ENCODE peak calls at places on chromosomes 11 and 22, in seven cellular contexts. Z, R, M, C, F, B and H are unnamed samples.

GRCh38 chr22:44098966-44099530 is 74.9 kb downstream of the PARVB start:
- DNase-seq in Z (peak), R (no peak), M (peak), C (no peak), F (no peak), B (no peak), H (no peak)

GRCh38 chr11:9015677-9016076 is 11.9 kb upstream of the NRIP3 start:
- DNase-seq in Z (no peak), R (peak), M (peak), C (peak), F (peak), B (peak), H (peak)

GRCh38 chr11:14789879-14790484 is 102.0 kb downstream of the CYP2R1 start:
- DNase-seq in Z (no peak), R (peak), M (no peak), C (no peak), F (peak), B (no peak), H (no peak)

GRCh38 chr11:124938206-124938765 is 2.4 kb upstream of the HEPACAM start:
- DNase-seq in Z (no peak), R (no peak), M (no peak), C (no peak), F (no peak), B (no peak), H (no peak)

GRCh38 chr11:11611381-11611780 is 10.4 kb downstream of the GALNT18 start:
- DNase-seq in Z (no peak), R (no peak), M (no peak), C (no peak), F (no peak), B (no peak), H (no peak)

GRCh38 chr11:36155770-36156485 is 133.3 kb downstream of the COMMD9 start:
- DNase-seq in Z (no peak), R (peak), M (no peak), C (no peak), F (peak), B (no peak), H (no peak)

GRCh38 chr22:30253205-30253852 is 6.8 kb upstream of the LIF start:
- DNase-seq in Z (peak), R (peak), M (peak), C (no peak), F (peak), B (peak), H (no peak)

GRCh38 chr11:13260963-13261599 is 16.5 kb upstream of the BMAL1 start:
- DNase-seq in Z (no peak), R (peak), M (peak), C (no peak), F (peak), B (no peak), H (no peak)

GRCh38 chr11:113895367-113896155 is 9.0 kb upstream of the HTR3B start:
- DNase-seq in Z (peak), R (no peak), M (no peak), C (no peak), F (peak), B (no peak), H (no peak)

GRCh38 chr22:25702046-25702445 is 39.9 kb upstream of the MYO18B start:
- DNase-seq in Z (no peak), R (peak), M (no peak), C (no peak), F (peak), B (no peak), H (no peak)

GRCh38 chr11:128525411-128526243 is 61.7 kb downstream of the ETS1 start:
- DNase-seq in Z (no peak), R (no peak), M (no peak), C (no peak), F (peak), B (no peak), H (no peak)

GRCh38 chr22:31253949-31254348 is 38.3 kb downstream of the PIK3IP1 start:
- DNase-seq in Z (peak), R (no peak), M (peak), C (peak), F (no peak), B (peak), H (no peak)

GRCh38 chr11:11843233-11843632 is 1.5 kb downstream of the USP47 start:
- DNase-seq in Z (no peak), R (peak), M (no peak), C (no peak), F (peak), B (no peak), H (no peak)

GRCh38 chr22:40525250-40525884 is 111.2 kb downstream of the MRTFA start:
- DNase-seq in Z (no peak), R (peak), M (peak), C (no peak), F (no peak), B (peak), H (peak)

GRCh38 chr11:504994-505344 is 2.1 kb downstream of the RNH1 start:
- DNase-seq in Z (peak), R (no peak), M (no peak), C (no peak), F (no peak), B (no peak), H (no peak)

GRCh38 chr11:86477495-86478155 is 102.9 kb downstream of the CCDC81 start:
- DNase-seq in Z (peak), R (peak), M (no peak), C (no peak), F (peak), B (no peak), H (no peak)

GRCh38 chr11:120210651-120211521 is at the start of gene OAF:
- DNase-seq in Z (no peak), R (peak), M (peak), C (peak), F (peak), B (peak), H (peak)

GRCh38 chr11:7892059-7892699 is 38.9 kb downstream of the OR10A6 start:
- DNase-seq in Z (no peak), R (peak), M (no peak), C (no peak), F (no peak), B (no peak), H (no peak)

GRCh38 chr11:9814108-9814507 is 150.2 kb downstream of the SWAP70 start:
- DNase-seq in Z (no peak), R (no peak), M (no peak), C (no peak), F (no peak), B (no peak), H (no peak)

GRCh38 chr11:46348566-46348981 is 1.3 kb downstream of the DGKZ start:
- DNase-seq in Z (no peak), R (no peak), M (peak), C (no peak), F (no peak), B (peak), H (no peak)

GRCh38 chr11:898540-899190 is 11.9 kb downstream of the CHID1 start:
- DNase-seq in Z (no peak), R (peak), M (no peak), C (no peak), F (no peak), B (no peak), H (no peak)

GRCh38 chr22:45441158-45441557 is 27.7 kb downstream of the RIBC2 start:
- DNase-seq in Z (peak), R (peak), M (peak), C (no peak), F (peak), B (peak), H (no peak)

GRCh38 chr22:48551716-48552268 is 1275.9 kb downstream of the BRD1 start:
- DNase-seq in Z (no peak), R (no peak), M (no peak), C (no peak), F (no peak), B (no peak), H (no peak)

GRCh38 chr11:34492806-34493414 is 20.7 kb downstream of the ELF5 start:
- DNase-seq in Z (peak), R (peak), M (peak), C (peak), F (peak), B (peak), H (no peak)

GRCh38 chr11:129210831-129211181 is 18.7 kb upstream of the ARHGAP32 start:
- DNase-seq in Z (no peak), R (no peak), M (no peak), C (no peak), F (no peak), B (no peak), H (no peak)

GRCh38 chr11:64100782-64101358 is 65.0 kb downstream of the MACROD1 start:
- DNase-seq in Z (no peak), R (no peak), M (no peak), C (no peak), F (no peak), B (no peak), H (no peak)

GRCh38 chr11:10390375-10390774 is 64.7 kb upstream of the AMPD3 start:
- DNase-seq in Z (no peak), R (peak), M (no peak), C (no peak), F (no peak), B (no peak), H (no peak)

DNA sequence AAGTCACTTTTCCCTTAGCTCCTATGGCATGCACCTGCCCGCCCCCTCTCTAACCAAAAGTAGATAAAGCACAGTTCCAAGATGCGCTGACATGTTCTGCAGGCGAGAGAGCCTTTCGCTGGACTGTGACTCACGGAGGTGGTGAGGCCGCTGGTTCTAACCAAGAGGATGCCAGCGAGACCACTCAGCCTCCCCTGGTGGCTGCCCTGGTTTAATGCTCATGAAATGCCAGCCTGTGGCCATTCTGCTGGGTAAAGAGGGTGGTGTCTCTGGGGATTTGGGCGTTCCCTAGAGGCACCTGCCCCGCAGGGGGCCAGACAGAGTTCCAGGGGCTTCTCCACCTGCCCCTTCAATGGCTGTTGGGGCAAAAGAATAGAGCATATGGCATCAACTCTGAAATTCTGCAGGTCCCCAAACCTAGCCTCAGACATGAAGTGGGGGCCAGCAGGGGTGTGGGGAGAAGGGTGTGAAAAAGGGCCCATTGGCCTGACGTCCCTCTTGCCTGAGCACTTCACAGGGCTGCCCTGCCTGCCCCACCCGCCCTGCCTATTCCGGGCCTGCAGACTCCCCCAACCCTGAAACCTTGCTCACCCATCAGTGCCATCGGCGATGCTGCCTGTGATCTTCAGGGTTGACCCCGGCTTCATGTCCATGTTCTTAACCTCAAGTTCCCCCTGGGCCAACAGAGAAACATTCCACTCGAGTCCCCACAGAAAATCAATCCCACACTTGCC is 8.5 kb downstream of the LGALS2 start:
- DNase-seq in Z (no peak), R (peak), M (peak), C (no peak), F (peak), B (no peak), H (no peak)
- TF ChIP-seq CTCF in Z (no peak), R (peak), M (no peak), C (no peak), F (peak), B (no peak), H (no peak)

GRCh38 chr22:19201130-19201857 is 22.8 kb upstream of the SLC25A1 start:
- DNase-seq in Z (no peak), R (no peak), M (no peak), C (no peak), F (no peak), B (no peak), H (no peak)

GRCh38 chr22:19195796-19196731 is 17.5 kb upstream of the SLC25A1 start:
- DNase-seq in Z (no peak), R (no peak), M (no peak), C (no peak), F (no peak), B (no peak), H (no peak)

GRCh38 chr22:19199479-19199878 is 20.9 kb upstream of the SLC25A1 start:
- DNase-seq in Z (no peak), R (no peak), M (no peak), C (no peak), F (no peak), B (no peak), H (no peak)

GRCh38 chr22:19196841-19197612 is 18.5 kb upstream of the SLC25A1 start:
- DNase-seq in Z (no peak), R (no peak), M (no peak), C (no peak), F (no peak), B (no peak), H (no peak)

GRCh38 chr22:19197997-19198865 is 19.7 kb upstream of the SLC25A1 start:
- DNase-seq in Z (no peak), R (no peak), M (no peak), C (no peak), F (no peak), B (no peak), H (no peak)
- TF ChIP-seq CTCF in Z (no peak), R (no peak), M (no peak), C (no peak), F (no peak), B (no peak), H (no peak)

DNA sequence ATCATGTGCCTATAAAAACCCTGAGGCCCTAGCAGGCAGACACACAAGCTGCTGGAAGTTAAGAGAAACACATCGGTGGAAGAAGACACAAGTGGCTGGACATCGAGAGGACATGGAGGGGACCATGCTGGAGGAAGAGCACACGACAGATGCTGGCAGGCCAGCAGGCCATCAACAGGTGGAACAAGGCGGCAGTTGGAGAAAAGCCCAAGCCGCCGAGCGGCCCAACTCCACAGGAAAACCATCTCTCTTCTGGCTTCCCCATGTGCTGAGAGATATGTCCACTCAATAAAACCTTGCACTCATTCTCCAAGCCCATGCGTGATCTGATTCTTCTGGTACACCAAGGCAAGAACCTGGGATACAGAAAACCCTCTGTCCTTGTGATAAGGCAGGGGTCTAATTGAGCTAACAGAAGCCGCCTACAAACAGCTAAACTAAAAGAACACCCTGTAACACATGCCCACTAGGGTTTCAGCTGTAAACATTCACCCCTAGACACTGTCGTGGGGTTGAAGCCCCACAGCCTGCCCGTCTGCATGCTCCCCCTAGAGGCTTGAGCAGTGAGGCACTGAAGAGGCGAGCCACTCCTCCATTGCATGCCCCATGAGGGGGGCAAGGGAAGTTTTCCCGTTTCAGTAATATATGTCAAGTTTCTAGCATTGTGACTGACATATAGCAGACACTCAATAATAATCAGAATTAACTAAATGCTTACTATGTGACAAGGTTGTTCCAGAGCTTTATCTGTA is 39.0 kb upstream of the MMP20 start:
- DNase-seq in Z (no peak), R (no peak), M (no peak), C (no peak), F (no peak), B (no peak), H (no peak)
- TF ChIP-seq CTCF in Z (no peak), R (peak), M (no peak), C (no peak), F (peak), B (no peak), H (no peak)

DNA sequence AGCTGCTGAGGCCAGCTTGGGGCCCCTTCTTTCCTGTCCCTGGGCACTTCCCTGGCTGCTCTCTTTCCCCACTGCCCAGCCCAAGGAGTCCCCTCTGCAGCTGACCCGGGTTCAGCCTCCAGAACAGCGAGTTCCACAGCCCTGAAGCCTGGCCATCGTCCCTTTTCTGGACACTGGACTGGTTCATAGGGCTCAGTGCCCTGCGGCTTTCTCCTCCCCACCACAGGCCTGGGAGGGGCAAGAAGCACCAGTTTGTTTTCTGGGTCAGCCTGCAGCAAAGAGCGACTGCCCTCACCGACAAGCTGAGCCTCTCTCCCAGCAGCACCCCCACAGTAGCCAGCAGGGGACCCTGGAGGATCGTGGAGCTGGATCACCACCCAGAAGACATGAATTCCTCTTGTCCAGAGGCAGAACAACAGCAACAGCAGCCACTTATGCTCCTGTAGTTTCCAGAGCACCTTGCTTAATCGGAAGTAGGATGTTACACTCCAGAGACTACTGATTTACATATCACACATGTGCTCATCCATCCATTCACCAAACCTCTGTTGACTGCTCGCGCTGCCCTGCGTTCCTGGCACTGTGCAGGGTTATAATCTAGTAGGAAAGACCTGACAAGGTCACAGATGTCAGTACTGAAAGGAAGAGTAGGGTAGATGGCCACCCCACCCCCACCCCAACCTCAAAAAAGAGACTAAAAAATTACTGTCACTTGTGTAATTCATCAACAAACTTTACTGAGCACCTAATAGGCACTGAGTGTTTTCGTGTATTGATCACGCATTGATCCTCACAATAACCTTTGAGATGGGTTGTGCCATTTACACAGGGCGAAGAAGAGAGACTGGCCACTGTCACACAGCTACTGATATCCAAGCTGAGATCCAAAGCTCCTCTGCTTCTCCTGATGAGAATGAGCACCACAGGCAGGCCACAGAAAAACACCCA is 13.0 kb upstream of the CXCR5 start:
- DNase-seq in Z (no peak), R (peak), M (peak), C (peak), F (no peak), B (peak), H (no peak)
- TF ChIP-seq CTCF in Z (no peak), R (peak), M (peak), C (no peak), F (peak), B (no peak), H (no peak)

DNA sequence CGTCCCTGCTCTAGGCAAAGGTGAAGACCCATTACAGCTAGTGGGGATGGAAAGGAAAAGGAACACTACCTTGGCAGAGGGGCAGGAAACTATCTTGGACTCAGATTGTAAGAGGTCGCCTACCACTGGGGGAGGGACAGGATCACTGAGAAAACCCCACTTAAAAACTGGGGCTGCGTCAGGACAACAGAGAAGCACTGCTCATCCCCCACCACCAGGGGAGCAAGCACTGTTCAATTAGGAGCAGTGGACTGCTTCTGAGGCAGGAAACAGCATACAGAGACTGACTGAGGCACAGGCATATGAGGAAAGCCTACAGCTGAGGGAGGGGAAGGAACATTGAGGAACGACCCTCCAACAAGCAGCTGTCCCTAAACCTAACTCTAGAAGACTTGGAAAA is 20.8 kb upstream of the DLAT start:
- DNase-seq in Z (no peak), R (no peak), M (no peak), C (no peak), F (no peak), B (no peak), H (no peak)
- TF ChIP-seq CTCF in Z (no peak), R (peak), M (peak), C (no peak), F (no peak), B (no peak), H (peak)

GRCh38 chr11:66866420-66867010 is 9.7 kb downstream of the LRFN4 start:
- DNase-seq in Z (no peak), R (no peak), M (no peak), C (no peak), F (no peak), B (no peak), H (no peak)

GRCh38 chr11:66868726-66869291 is 11.9 kb downstream of the LRFN4 start:
- DNase-seq in Z (no peak), R (no peak), M (no peak), C (peak), F (no peak), B (peak), H (no peak)

GRCh38 chr11:66868082-66868725 is 11.3 kb downstream of the LRFN4 start:
- DNase-seq in Z (no peak), R (no peak), M (no peak), C (no peak), F (no peak), B (no peak), H (no peak)

GRCh38 chr11:66866007-66866406 is 9.1 kb downstream of the LRFN4 start:
- DNase-seq in Z (no peak), R (no peak), M (no peak), C (no peak), F (no peak), B (no peak), H (no peak)

DNA sequence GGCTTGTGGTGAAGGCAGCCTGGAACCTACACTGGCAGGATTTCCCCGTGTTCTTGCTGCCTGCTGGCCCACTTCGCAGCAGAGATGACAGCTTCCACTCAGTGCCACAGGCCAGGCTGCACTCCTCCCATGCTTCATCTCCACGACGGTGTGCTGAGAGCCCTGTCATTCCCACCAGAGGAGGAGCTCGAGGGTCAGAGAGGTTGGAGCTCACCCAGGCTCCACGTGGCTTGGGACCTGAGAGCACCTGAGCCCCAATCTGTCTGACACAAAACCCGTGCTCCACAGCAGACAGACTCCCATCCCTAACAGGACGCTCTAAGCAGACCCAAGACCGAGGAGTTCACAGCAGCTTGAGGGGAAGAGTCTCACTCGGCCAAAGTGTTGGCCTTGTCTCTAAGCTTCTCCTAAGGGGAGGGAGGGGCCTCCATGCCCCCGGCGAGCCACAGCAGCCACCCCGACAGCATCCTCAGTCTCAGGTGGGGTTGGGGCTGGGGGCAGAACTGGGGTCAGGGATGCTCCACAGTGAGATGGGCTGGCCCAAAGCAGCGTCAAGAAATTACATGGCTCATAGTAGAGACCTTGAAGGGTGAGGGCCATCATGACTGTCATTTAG is 10.7 kb downstream of the LRFN4 start:
- DNase-seq in Z (no peak), R (no peak), M (no peak), C (no peak), F (no peak), B (no peak), H (no peak)
- TF ChIP-seq CTCF in Z (no peak), R (no peak), M (no peak), C (no peak), F (no peak), B (no peak), H (no peak)